ENCODE peak calls at places on chromosomes 3 and 15, in eight cellular contexts. T, U, Z, B, F, O, A and J are unnamed samples.

GRCh38 chr3:33758874-33759273 is 39.6 kb upstream of the PDCD6IP start:
- DNase-seq in T (no peak), U (no peak), Z (no peak), B (no peak), F (no peak), O (no peak), A (no peak), J (no peak)

GRCh38 chr3:194245975-194246561 is 105.1 kb downstream of the CPN2 start:
- DNase-seq in T (no peak), U (no peak), Z (no peak), B (peak), F (peak), O (no peak), A (no peak), J (peak)

GRCh38 chr15:36724901-36725300 is 145.5 kb downstream of the CDIN1 start:
- DNase-seq in T (no peak), U (no peak), Z (no peak), B (no peak), F (no peak), O (no peak), A (no peak), J (no peak)

GRCh38 chr3:184679056-184679502 is 32.8 kb downstream of the MAGEF1 start:
- DNase-seq in T (no peak), U (no peak), Z (no peak), B (no peak), F (peak), O (no peak), A (no peak), J (no peak)

GRCh38 chr3:46981932-46982471 is 2.5 kb downstream of the NBEAL2 start:
- DNase-seq in T (no peak), U (peak), Z (no peak), B (peak), F (no peak), O (no peak), A (no peak), J (no peak)

GRCh38 chr15:101086394-101087171 is 165.3 kb downstream of the CHSY1 start:
- DNase-seq in T (no peak), U (no peak), Z (no peak), B (no peak), F (no peak), O (no peak), A (no peak), J (no peak)

GRCh38 chr3:71987089-71987735 is 202.3 kb upstream of the PROK2 start:
- DNase-seq in T (no peak), U (no peak), Z (peak), B (no peak), F (no peak), O (no peak), A (no peak), J (no peak)

GRCh38 chr3:42801048-42801620 is 3.2 kb downstream of the HIGD1A start:
- DNase-seq in T (no peak), U (no peak), Z (no peak), B (no peak), F (no peak), O (no peak), A (no peak), J (no peak)

GRCh38 chr15:85282504-85283115 is 97.8 kb upstream of the AKAP13 start:
- DNase-seq in T (no peak), U (no peak), Z (no peak), B (no peak), F (no peak), O (no peak), A (no peak), J (no peak)

GRCh38 chr3:52430416-52430810 is 14.5 kb downstream of the SEMA3G start:
- DNase-seq in T (no peak), U (peak), Z (no peak), B (no peak), F (no peak), O (no peak), A (no peak), J (no peak)

GRCh38 chr3:39809181-39809994 is at the start of gene MYRIP:
- DNase-seq in T (peak), U (no peak), Z (peak), B (peak), F (peak), O (peak), A (no peak), J (no peak)

GRCh38 chr15:84812842-84813241 is 4.3 kb upstream of the ALPK3 start:
- DNase-seq in T (no peak), U (no peak), Z (no peak), B (no peak), F (no peak), O (no peak), A (no peak), J (no peak)

GRCh38 chr15:50886611-50887350 is 21.7 kb upstream of the AP4E1 start:
- DNase-seq in T (no peak), U (no peak), Z (no peak), B (no peak), F (no peak), O (no peak), A (no peak), J (no peak)

GRCh38 chr3:48119495-48120193 is 68.6 kb downstream of the CDC25A start:
- DNase-seq in T (no peak), U (peak), Z (no peak), B (no peak), F (no peak), O (no peak), A (no peak), J (no peak)